ENCODE peak calls at places on chromosomes 11 and 22, in four cellular contexts. Q is K562, T is lung, A is heart right ventricle. H is an unnamed sample. For H3K36me3, the result is how much of the 10 kb centered on the place peaks cover.

GRCh38 chr11:112989198-112989597 is 28.0 kb downstream of the NCAM1 start:
- DNase-seq in A (no peak), T (no peak), Q (no peak), H (no peak)

GRCh38 chr11:65780770-65781151 is at the start of gene AP5B1:
- DNase-seq in T (peak), A (peak), Q (peak), H (peak)

GRCh38 chr11:2912498-2912897 is 16.7 kb downstream of the PHLDA2 start:
- DNase-seq in T (peak), A (no peak), Q (peak), H (peak)

GRCh38 chr11:77126861-77127673 is 979 bp upstream of the MYO7A start:
- DNase-seq in T (no peak), Q (peak), A (peak), H (peak)

GRCh38 chr11:10984250-10984649 is 126.4 kb upstream of the ZBED5 start:
- DNase-seq in Q (peak), A (no peak), T (no peak), H (no peak)

GRCh38 chr11:62505112-62505783 is 41.4 kb downstream of the AHNAK start:
- DNase-seq in T (no peak), Q (peak), A (peak), H (peak)

GRCh38 chr11:3953327-3953726 is 97.9 kb downstream of the STIM1 start:
- DNase-seq in T (no peak), Q (no peak), A (no peak), H (no peak)

GRCh38 chr11:69699213-69699612 is 4.6 kb downstream of the FGF19 start:
- DNase-seq in T (no peak), Q (no peak), A (peak), H (peak)

GRCh38 chr11:120229451-120230424 is 10.2 kb upstream of the POU2F3 start:
- DNase-seq in A (no peak), T (no peak), Q (peak), H (no peak)

GRCh38 chr11:13667245-13667644 is 1.2 kb upstream of the FAR1 start:
- DNase-seq in T (no peak), Q (no peak), A (no peak), H (no peak)

GRCh38 chr11:69662021-69662698 is 13.0 kb downstream of the LTO1 start:
- DNase-seq in A (peak), Q (no peak), T (no peak), H (peak)

GRCh38 chr22:50170453-50171318 is at the start of gene PANX2:
- DNase-seq in T (no peak), A (no peak), Q (no peak), H (peak)

GRCh38 chr22:50171319-50171964 is 911 bp downstream of the PANX2 start:
- DNase-seq in A (no peak), Q (no peak), T (no peak), H (peak)

GRCh38 chr22:50169774-50170341 is 673 bp upstream of the PANX2 start:
- DNase-seq in A (no peak), Q (peak), T (no peak), H (peak)

GRCh38 chr22:50167689-50168489 is 2.6 kb upstream of the PANX2 start:
- DNase-seq in Q (no peak), A (no peak), T (no peak), H (no peak)

GRCh38 chr22:50169181-50169759 is 1.3 kb upstream of the PANX2 start:
- DNase-seq in A (no peak), T (no peak), Q (no peak), H (no peak)
- H3K4me3 ChIP-seq in A (peak), T (no peak), Q (no peak), H (no peak)

DNA sequence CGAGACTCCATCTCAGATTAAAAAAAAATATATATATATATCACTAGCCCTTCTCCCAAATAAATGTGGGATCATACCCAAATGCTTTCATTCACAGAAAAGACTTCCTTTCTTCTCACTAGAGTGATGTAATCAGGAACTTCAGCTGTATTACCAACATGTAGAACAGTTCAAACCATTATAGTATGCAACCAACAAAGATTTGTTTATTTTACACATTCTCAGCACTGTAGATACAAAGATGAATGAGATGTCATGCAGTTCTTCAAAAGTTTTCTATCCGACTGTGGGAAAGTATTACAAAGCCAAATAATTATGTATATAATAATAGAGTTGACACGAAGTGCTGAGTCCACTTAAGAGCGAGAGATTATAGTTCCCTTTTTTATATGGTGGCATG is 22.2 kb upstream of the ZNF143 start:
- DNase-seq in Q (no peak), A (no peak), T (no peak), H (no peak)
- H3K36me3 ChIP-seq in Q (half or more), A (half or more), T (under half), H (under half)

DNA sequence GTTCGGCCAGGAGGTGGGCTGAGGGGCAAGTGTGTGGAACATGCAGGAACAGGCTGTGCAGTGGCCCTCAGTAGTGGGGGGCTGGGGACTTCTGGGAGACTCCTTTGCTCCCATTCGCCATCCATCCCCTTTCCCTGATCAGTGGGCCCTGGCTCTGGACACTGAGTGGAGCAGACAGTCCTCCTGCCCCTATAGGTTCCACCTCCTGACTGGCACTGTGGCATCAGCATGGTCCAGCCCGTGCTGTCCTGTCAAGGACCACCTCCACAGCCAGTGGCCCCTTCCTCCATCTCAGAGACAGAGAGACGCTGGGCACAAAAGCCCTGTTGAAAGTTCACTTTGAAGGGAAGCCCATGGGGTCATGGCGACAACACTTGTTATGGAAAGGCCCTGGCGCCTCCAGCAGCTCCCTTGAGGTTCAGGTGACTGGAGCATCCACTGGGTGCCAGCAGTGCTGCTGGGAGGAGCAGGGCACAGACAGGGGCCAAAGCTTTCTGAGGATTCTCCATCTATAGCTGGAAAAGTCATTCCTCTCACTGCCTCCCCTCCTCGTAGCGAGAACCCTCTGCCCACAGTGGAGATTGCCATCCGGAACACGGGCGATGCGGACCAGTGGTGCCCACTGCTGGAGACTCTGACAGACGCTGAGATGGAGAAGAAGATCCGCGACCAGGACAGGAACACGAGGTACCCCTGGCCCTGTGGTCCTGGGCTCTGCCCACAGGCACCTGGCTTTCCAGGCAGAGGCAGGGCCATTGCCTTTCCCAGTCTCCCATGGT is 5.6 kb downstream of the DERL3 start:
- DNase-seq in Q (no peak), A (no peak), T (no peak), H (peak)
- H3K27ac ChIP-seq in Q (no peak), A (peak), T (peak), H (no peak)

DNA sequence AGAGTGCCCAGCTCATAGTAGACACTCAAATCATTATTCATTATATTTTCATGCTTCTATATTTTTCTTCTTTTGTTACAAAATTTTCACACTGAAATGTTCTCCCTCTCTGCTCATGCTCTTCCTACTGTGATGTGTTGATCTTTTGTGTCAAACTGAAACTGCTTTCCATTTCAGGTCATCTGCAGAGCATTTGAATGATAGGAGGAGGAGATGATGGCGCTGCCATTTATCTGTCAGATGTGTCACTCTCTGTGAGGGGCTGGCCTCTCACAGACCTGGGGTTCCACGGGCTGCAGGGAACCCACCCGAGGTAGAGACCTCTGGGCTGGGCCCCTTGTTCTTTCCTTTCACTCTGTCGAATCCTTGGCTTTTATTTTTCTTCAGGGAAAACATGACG is 41.1 kb downstream of the OR10A6 start:
- DNase-seq in Q (no peak), T (no peak), A (no peak), H (no peak)
- H3K4me3 ChIP-seq in Q (no peak), T (no peak), A (no peak), H (no peak)

DNA sequence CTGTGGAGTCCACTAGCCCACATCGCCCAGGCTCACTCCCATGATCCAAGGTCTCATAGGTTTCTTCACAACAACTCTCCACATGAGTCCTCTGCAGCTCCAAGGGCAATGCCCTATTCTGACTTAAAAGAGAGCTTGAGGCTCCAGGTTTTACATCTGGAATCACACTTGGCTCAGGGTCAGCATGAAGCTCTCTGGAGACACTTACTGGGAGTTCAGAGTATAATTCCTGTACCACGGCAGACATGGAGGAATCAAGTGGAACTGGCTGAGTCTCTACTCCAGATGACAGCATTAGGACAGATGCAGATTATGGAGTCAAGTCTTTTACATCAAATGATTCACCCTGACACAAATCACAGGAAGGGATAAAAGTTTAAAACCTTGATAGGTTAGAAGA is 11.4 kb downstream of the PRR14L start:
- DNase-seq in T (no peak), Q (no peak), A (no peak), H (no peak)
- H3K36me3 ChIP-seq in T (under half), Q (half or more), A (half or more), H (under half)

DNA sequence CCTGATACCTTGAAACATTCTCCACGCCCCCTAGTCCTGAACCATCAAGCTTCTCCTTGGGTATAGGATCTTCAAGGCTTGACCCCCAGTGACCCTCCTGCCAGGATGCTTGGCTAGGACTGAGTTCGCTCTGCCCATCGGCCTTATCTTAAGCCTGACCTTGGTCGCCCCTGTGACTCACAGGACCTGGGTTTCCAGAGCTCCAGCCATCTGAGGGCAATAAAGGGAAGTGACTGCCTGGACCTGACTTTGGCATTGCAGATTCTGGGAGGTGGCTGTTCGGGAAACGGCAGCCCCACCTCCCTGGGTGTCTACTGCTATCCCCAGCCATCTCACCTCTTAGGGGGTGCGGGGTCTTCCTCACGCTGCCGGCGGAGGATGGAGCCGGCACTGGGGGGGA is 15.4 kb downstream of the CARD10 start:
- DNase-seq in A (no peak), T (no peak), Q (no peak), H (no peak)
- H3K27ac ChIP-seq in A (peak), T (peak), Q (no peak), H (no peak)

GRCh38 chr11:12246989-12247388 is 130.4 kb upstream of the PARVA start:
- DNase-seq in T (no peak), Q (no peak), A (no peak), H (no peak)

GRCh38 chr11:12248330-12248729 is 129.0 kb upstream of the PARVA start:
- DNase-seq in Q (no peak), A (peak), T (peak), H (peak)

GRCh38 chr11:12246169-12246568 is 131.2 kb upstream of the PARVA start:
- DNase-seq in A (no peak), T (no peak), Q (no peak), H (no peak)

GRCh38 chr11:12249590-12250260 is 127.6 kb upstream of the PARVA start:
- DNase-seq in A (no peak), Q (no peak), T (peak), H (no peak)

DNA sequence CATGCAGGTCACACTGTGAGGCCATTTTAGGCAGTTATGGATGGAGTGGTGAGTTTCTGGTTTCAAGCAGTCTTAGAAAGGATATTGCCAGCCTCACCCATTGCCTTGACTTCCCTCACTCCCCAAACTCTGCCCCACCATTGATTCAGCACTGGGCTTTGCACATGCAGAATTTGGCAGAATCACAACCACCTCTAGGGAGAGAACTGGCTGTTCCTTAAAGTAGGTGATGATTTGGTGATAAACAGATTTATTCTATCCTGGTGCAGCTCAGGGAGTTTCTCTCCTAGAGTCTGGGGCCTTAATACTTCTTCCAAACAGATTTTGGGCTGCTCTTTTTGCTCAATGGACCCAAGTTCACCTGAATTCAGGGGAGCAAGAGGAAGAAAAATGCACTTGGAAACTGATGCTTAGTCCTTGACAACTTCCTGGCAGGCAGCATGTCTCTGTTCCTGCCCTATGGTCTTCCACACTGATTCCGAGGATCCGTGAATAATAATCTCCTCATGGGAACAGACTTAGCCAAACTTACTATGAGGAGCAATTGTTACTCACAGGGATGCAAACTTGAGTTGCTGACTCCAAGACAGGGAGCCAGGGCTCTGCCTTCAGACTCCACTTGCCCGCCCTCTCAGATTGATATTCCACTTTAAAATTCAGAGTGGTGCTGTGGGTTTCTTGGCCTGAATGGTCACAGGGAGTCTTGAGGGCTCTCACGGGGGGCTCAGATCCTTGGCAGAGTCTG is 129.7 kb upstream of the PARVA start:
- DNase-seq in Q (no peak), T (no peak), A (no peak), H (no peak)
- H3K4me3 ChIP-seq in Q (no peak), T (no peak), A (no peak), H (no peak)

DNA sequence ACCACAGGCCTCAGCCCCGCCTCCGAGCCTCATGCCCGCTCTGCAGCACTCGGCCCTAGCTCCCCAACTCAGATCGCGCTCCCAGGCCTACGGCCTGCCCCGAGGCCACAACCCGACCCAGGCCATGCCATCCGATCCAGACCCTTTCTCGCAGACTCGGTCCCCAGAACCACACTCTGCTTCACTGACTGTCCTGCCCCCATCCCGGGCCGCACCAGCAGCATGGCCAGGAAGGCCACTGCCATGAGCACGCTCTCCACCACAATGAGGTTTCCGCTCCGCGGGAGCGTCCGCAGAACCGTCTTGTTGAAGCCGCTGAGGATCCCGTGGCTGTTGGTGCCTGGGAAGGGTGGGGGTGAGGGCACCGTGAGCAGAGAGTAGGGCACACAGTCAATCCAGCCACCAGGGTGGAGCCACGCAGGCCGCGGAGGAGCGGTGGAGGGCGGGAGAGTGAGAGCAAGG is 6.4 kb downstream of the UNC93B1 start:
- DNase-seq in A (no peak), T (no peak), Q (no peak), H (no peak)
- H3K36me3 ChIP-seq in A (under half), T (under half), Q (under half), H (under half)

GRCh38 chr11:86591631-86592030 is 80.8 kb downstream of the ME3 start:
- DNase-seq in A (no peak), T (no peak), Q (no peak), H (no peak)
- H3K27ac ChIP-seq in A (no peak), T (no peak), Q (no peak), H (no peak)

H was measured in aorta.